ENCODE peak calls at places on chromosomes 4 and X, in five cellular contexts. X is stromal cell of bone marrow, D is GM03348, P is EH, J is SW480. L is an unnamed sample.

GRCh38 chr4:158841540-158841939 is 72.7 kb downstream of the FNIP2 start:
- DNase-seq in X (no peak), D (no peak), P (no peak), J (no peak), L (no peak)

GRCh38 chr4:152087335-152087734 is 326.5 kb upstream of the GATB start:
- DNase-seq in X (no peak), D (no peak), P (no peak), J (no peak), L (no peak)

GRCh38 chr4:166019441-166019840 is 146.4 kb downstream of the TLL1 start:
- DNase-seq in X (no peak), D (no peak), P (no peak), J (no peak), L (no peak)

GRCh38 chrX:45774961-45775360 is 574.3 kb upstream of the DIPK2B start:
- DNase-seq in X (peak), D (peak), P (peak), J (no peak), L (no peak)

GRCh38 chrX:94288325-94288724 is 614.3 kb downstream of the FAM133A start:
- DNase-seq in X (no peak), D (no peak), P (no peak), J (no peak), L (no peak)

GRCh38 chrX:16212024-16212423 is 44.7 kb downstream of the MAGEB17 start:
- DNase-seq in X (no peak), D (peak), P (peak), J (no peak), L (no peak)

GRCh38 chrX:83008415-83008814 is 499.7 kb upstream of the POU3F4 start:
- DNase-seq in X (no peak), D (no peak), P (no peak), J (no peak), L (no peak)

GRCh38 chr4:144948009-144948408 is 150.0 kb downstream of the ANAPC10 start:
- DNase-seq in X (no peak), D (no peak), P (no peak), J (peak), L (no peak)

GRCh38 chr4:115687356-115687755 is 573.9 kb upstream of the NDST4 start:
- DNase-seq in X (no peak), D (no peak), P (no peak), J (no peak), L (no peak)

GRCh38 chr4:106868381-106869035 is 167.6 kb downstream of the DKK2 start:
- DNase-seq in X (peak), D (peak), P (peak), J (no peak), L (no peak)

GRCh38 chrX:13029341-13029740 is 15.1 kb downstream of the FAM9C start:
- DNase-seq in X (no peak), D (no peak), P (peak), J (peak), L (no peak)

GRCh38 chrX:111652719-111653118 is 28.3 kb upstream of the ALG13 start:
- DNase-seq in X (no peak), D (no peak), P (no peak), J (peak), L (no peak)

GRCh38 chrX:68146054-68146453 is 287.2 kb downstream of the OPHN1 start:
- DNase-seq in X (peak), D (peak), P (peak), J (peak), L (peak)

GRCh38 chrX:154762529-154763296 is at the start of gene DKC1:
- DNase-seq in X (peak), D (peak), P (peak), J (peak), L (peak)

GRCh38 chrX:13265549-13266132 is 54.2 kb downstream of the ATXN3L start:
- DNase-seq in X (no peak), D (no peak), P (no peak), J (no peak), L (no peak)

GRCh38 chr4:101218894-101219293 is 128.4 kb downstream of the PPP3CA start:
- DNase-seq in X (no peak), D (no peak), P (no peak), J (no peak), L (no peak)

GRCh38 chr4:159386620-159387019 is 283.7 kb downstream of the RAPGEF2 start:
- DNase-seq in X (no peak), D (no peak), P (no peak), J (no peak), L (no peak)

L was measured in kidney epithelial cell.